ENCODE peak calls at places on chromosomes 4 and X, in six cellular contexts. V, U, L, P, Q and C are unnamed samples.

GRCh38 chrX:50168305-50168704 is 32.5 kb downstream of the AKAP4 start:
- DNase-seq in V (no peak), U (no peak), L (no peak), P (no peak), Q (no peak), C (no peak)

GRCh38 chr4:8846864-8847263 is 24.8 kb downstream of the HMX1 start:
- DNase-seq in V (no peak), U (peak), L (no peak), P (peak), Q (peak), C (no peak)

GRCh38 chr4:16661813-16662212 is 236.6 kb downstream of the LDB2 start:
- DNase-seq in V (no peak), U (no peak), L (no peak), P (no peak), Q (no peak), C (no peak)

GRCh38 chrX:7378406-7378805 is 230.5 kb upstream of the PUDP start:
- DNase-seq in V (no peak), U (no peak), L (no peak), P (no peak), Q (no peak), C (no peak)

GRCh38 chrX:18360867-18361266 is 6.4 kb upstream of the SCML2 start:
- DNase-seq in V (no peak), U (no peak), L (no peak), P (no peak), Q (no peak), C (no peak)

GRCh38 chrX:71154641-71155040 is 10.0 kb downstream of the NLGN3 start:
- DNase-seq in V (no peak), U (no peak), L (no peak), P (no peak), Q (no peak), C (no peak)

GRCh38 chr4:48275247-48275646 is 5.6 kb upstream of the TEC start:
- DNase-seq in V (no peak), U (no peak), L (peak), P (peak), Q (peak), C (no peak)

GRCh38 chrX:127884921-127885320 is 167.3 kb downstream of the ACTRT1 start:
- DNase-seq in V (no peak), U (no peak), L (no peak), P (no peak), Q (no peak), C (no peak)

GRCh38 chrX:96102997-96103396 is 581.6 kb upstream of the DIAPH2 start:
- DNase-seq in V (no peak), U (peak), L (no peak), P (no peak), Q (no peak), C (no peak)

GRCh38 chrX:10755477-10756334 is 135.3 kb upstream of the MID1 start:
- DNase-seq in V (no peak), U (no peak), L (no peak), P (no peak), Q (no peak), C (no peak)

GRCh38 chrX:112643721-112644120 is 36.0 kb downstream of the LHFPL1 start:
- DNase-seq in V (no peak), U (no peak), L (no peak), P (no peak), Q (no peak), C (no peak)

GRCh38 chrX:111874241-111874640 is 1.7 kb upstream of the TRPC5OS start:
- DNase-seq in V (no peak), U (no peak), L (no peak), P (peak), Q (no peak), C (no peak)

GRCh38 chr4:10015140-10015753 is 6.0 kb downstream of the SLC2A9 start:
- DNase-seq in V (no peak), U (peak), L (no peak), P (peak), Q (peak), C (no peak)

GRCh38 chr4:142353149-142353738 is 492.9 kb downstream of the INPP4B start:
- DNase-seq in V (peak), U (no peak), L (no peak), P (no peak), Q (peak), C (no peak)

GRCh38 chrX:96703379-96703778 is 18.7 kb downstream of the DIAPH2 start:
- DNase-seq in V (no peak), U (no peak), L (no peak), P (no peak), Q (no peak), C (no peak)

GRCh38 chrX:9339603-9340569 is 125.0 kb upstream of the TBL1X start:
- DNase-seq in V (no peak), U (peak), L (no peak), P (no peak), Q (no peak), C (peak)

GRCh38 chr4:37837446-37837845 is 11.0 kb downstream of the PGM2 start:
- DNase-seq in V (no peak), U (no peak), L (no peak), P (no peak), Q (no peak), C (no peak)

GRCh38 chr4:7185487-7186030 is 6.8 kb upstream of the SORCS2 start:
- DNase-seq in V (no peak), U (no peak), L (peak), P (no peak), Q (no peak), C (no peak)

GRCh38 chr4:107988763-107989035 is 990 bp upstream of the HADH start:
- DNase-seq in V (no peak), U (no peak), L (no peak), P (no peak), Q (no peak), C (no peak)

GRCh38 chrX:131226591-131226990 is 62.5 kb downstream of the IGSF1 start:
- DNase-seq in V (no peak), U (no peak), L (no peak), P (no peak), Q (no peak), C (no peak)

GRCh38 chrX:41600266-41600665 is 88.5 kb upstream of the GPR34 start:
- DNase-seq in V (no peak), U (no peak), L (no peak), P (no peak), Q (no peak), C (no peak)

GRCh38 chr4:65202473-65203264 is 467.6 kb downstream of the EPHA5 start:
- DNase-seq in V (no peak), U (no peak), L (no peak), P (no peak), Q (no peak), C (no peak)

GRCh38 chr4:82519776-82520175 is 42.0 kb downstream of the TMEM150C start:
- DNase-seq in V (no peak), U (no peak), L (no peak), P (no peak), Q (no peak), C (no peak)

GRCh38 chrX:108834036-108834435 is 97.7 kb upstream of the IRS4 start:
- DNase-seq in V (no peak), U (no peak), L (no peak), P (no peak), Q (no peak), C (no peak)

GRCh38 chrX:114221445-114221844 is 362.4 kb upstream of the HTR2C start:
- DNase-seq in V (no peak), U (no peak), L (no peak), P (no peak), Q (no peak), C (no peak)

GRCh38 chrX:100643943-100644587 is at the start of gene SRPX2:
- DNase-seq in V (peak), U (no peak), L (no peak), P (no peak), Q (peak), C (no peak)

GRCh38 chr4:112282860-112283667 is 2.6 kb downstream of the TIFA start:
- DNase-seq in V (no peak), U (no peak), L (no peak), P (no peak), Q (no peak), C (no peak)

GRCh38 chr4:72352746-72353145 is 216.3 kb downstream of the ADAMTS3 start:
- DNase-seq in V (no peak), U (no peak), L (no peak), P (no peak), Q (no peak), C (no peak)

GRCh38 chr4:172938870-172939269 is 229.7 kb upstream of the GALNT7 start:
- DNase-seq in V (no peak), U (no peak), L (no peak), P (no peak), Q (no peak), C (no peak)

GRCh38 chr4:182245541-182246245 is 2.5 kb downstream of the TENM3 start:
- DNase-seq in V (peak), U (no peak), L (no peak), P (no peak), Q (no peak), C (no peak)

GRCh38 chrX:103396186-103396585 is 19.8 kb downstream of the BEX3 start:
- DNase-seq in V (no peak), U (no peak), L (no peak), P (no peak), Q (no peak), C (no peak)

GRCh38 chr4:56286763-56287162 is 100.5 kb downstream of the AASDH start:
- DNase-seq in V (no peak), U (no peak), L (no peak), P (no peak), Q (no peak), C (no peak)

GRCh38 chr4:53997901-53998300 is 66.5 kb downstream of the CHIC2 start:
- DNase-seq in V (no peak), U (no peak), L (no peak), P (no peak), Q (no peak), C (no peak)

GRCh38 chr4:157674699-157675098 is 454.2 kb downstream of the GRIA2 start:
- DNase-seq in V (no peak), U (no peak), L (no peak), P (no peak), Q (no peak), C (no peak)

GRCh38 chr4:182975806-182976205 is 58.6 kb upstream of the DCTD start:
- DNase-seq in V (peak), U (no peak), L (no peak), P (no peak), Q (peak), C (no peak)

GRCh38 chr4:119103263-119103662 is 32.4 kb upstream of the MYOZ2 start:
- DNase-seq in V (peak), U (no peak), L (no peak), P (no peak), Q (peak), C (no peak)

GRCh38 chr4:40720931-40721330 is 28.8 kb upstream of the NSUN7 start:
- DNase-seq in V (no peak), U (no peak), L (no peak), P (no peak), Q (no peak), C (no peak)

GRCh38 chrX:24676403-24677024 is 17.2 kb upstream of the POLA1 start:
- DNase-seq in V (no peak), U (no peak), L (no peak), P (no peak), Q (no peak), C (no peak)
- TF ChIP-seq CTCF in V (peak), U (no peak), L (peak), P (peak), Q (peak), C (peak)

DNA sequence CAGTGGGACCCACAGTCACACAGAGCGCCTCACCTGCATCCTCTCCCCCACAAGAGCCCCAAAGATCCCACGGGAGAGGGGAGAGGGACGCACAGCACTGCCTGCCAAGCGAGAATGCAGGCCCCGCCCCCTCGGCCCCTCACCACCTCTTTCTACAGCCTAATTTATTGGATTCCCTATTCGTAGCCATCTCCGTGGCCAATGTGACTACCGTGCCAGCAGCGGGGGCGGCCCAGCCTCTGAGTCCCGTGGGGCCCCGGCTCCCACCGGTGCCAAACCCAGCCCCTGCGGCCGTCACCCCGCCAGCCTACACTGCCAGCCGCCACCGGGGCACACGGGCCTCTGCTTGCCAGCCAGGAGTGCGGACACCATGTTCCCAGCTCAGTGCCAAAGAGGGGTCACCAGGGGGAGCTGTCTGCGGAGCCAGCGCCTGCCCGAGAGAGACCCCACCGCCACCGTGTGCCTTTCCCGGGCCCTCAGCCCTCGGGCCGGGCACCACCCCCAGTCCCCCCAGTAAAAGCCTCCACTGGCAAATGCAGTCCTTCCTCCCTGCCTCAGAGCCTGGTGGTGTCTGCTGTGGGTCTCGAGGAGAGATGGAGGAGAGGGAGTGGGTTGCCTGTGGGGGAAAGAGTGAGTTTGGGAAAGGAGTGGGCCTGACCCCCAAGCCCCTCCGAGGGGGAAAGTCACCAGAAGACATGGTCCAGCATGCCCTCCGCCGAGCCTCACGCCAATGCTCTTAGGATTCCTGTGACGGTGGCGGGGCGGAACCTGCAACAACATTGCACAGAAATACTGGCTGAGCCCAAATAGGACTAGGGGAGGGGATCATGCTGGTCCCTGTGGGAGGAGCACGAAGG is 19.6 kb upstream of the PLXNB3 start:
- DNase-seq in V (no peak), U (peak), L (no peak), P (peak), Q (no peak), C (no peak)
- TF ChIP-seq CTCF in V (peak), U (no peak), L (peak), P (peak), Q (no peak), C (no peak)

GRCh38 chr4:102057122-102057521 is 266.6 kb downstream of the BANK1 start:
- DNase-seq in V (no peak), U (no peak), L (no peak), P (no peak), Q (no peak), C (no peak)

GRCh38 chr4:102061133-102061532 is 270.6 kb downstream of the BANK1 start:
- DNase-seq in V (no peak), U (no peak), L (no peak), P (no peak), Q (no peak), C (no peak)

DNA sequence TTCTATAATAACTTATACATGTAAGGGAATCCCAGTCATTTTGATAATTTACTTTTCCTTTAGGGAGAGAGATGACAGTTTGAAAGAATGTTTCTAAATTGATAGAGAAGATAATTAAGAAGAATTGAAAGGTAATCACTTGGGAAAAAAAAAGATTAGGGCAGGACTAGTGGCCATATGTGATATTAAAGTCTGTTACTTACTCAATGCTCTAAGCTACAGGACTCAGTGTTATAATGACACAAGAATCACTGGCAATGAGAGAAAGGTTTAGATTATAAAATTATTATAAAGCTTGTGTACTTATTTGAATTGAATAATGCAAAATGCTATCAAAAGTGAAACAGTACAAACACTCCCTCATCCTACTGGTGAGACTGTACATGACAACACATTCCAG is 265.3 kb downstream of the BANK1 start:
- DNase-seq in V (no peak), U (no peak), L (no peak), P (no peak), Q (no peak), C (no peak)
- TF ChIP-seq CTCF in V (no peak), U (no peak), L (no peak), P (peak), Q (no peak), C (no peak)

GRCh38 chr4:87950516-87950915 is 25.0 kb upstream of the SPP1 start:
- DNase-seq in V (no peak), U (no peak), L (no peak), P (no peak), Q (no peak), C (no peak)

GRCh38 chr4:87947381-87948160 is 27.9 kb upstream of the SPP1 start:
- DNase-seq in V (no peak), U (no peak), L (no peak), P (peak), Q (no peak), C (no peak)

GRCh38 chr4:87946766-87947165 is 28.7 kb upstream of the SPP1 start:
- DNase-seq in V (no peak), U (no peak), L (no peak), P (no peak), Q (no peak), C (no peak)

GRCh38 chr4:87953776-87954175 is 21.7 kb upstream of the SPP1 start:
- DNase-seq in V (no peak), U (no peak), L (no peak), P (no peak), Q (no peak), C (no peak)

GRCh38 chr4:87949961-87950360 is 25.6 kb upstream of the SPP1 start:
- DNase-seq in V (no peak), U (no peak), L (no peak), P (no peak), Q (no peak), C (no peak)
- TF ChIP-seq CTCF in V (no peak), U (no peak), L (no peak), P (no peak), Q (no peak), C (no peak)

GRCh38 chr4:123398151-123398802 is 1.7 kb downstream of the SPRY1 start:
- DNase-seq in V (no peak), U (peak), L (peak), P (peak), Q (peak), C (peak)
- TF ChIP-seq CTCF in V (peak), U (peak), L (peak), P (peak), Q (no peak), C (peak)